ENCODE peak calls at places on chromosomes 6 and 20, in eight cellular contexts. One of them, this sample, is unnamed.

GRCh38 chr20:58498445-58499068 is 16.6 kb downstream of the APCDD1L start:
- DNase-seq in mammary epithelial cell: no peak
- DNase-seq in astrocyte of the spinal cord: no peak
- DNase-seq in left ventricle myocardium inferior: no peak
- DNase-seq in progenitor cell of endocrine pancreas: no peak
- DNase-seq in CD8-positive, alpha-beta T cell: no peak
- DNase-seq in breast epithelium: no peak
- DNase-seq in OCI-LY7: no peak
- DNase-seq in this sample: no peak

GRCh38 chr20:21106171-21106694 is at the start of gene LINC00237:
- DNase-seq in breast epithelium: no peak
- DNase-seq in CD8-positive, alpha-beta T cell: no peak
- DNase-seq in OCI-LY7: no peak
- DNase-seq in mammary epithelial cell: no peak
- DNase-seq in progenitor cell of endocrine pancreas: no peak
- DNase-seq in left ventricle myocardium inferior: no peak
- DNase-seq in astrocyte of the spinal cord: no peak
- DNase-seq in this sample: no peak

GRCh38 chr6:97000138-97000537 is 75.6 kb downstream of the KLHL32 start:
- DNase-seq in astrocyte of the spinal cord: no peak
- DNase-seq in OCI-LY7: no peak
- DNase-seq in CD8-positive, alpha-beta T cell: no peak
- DNase-seq in breast epithelium: no peak
- DNase-seq in mammary epithelial cell: no peak
- DNase-seq in left ventricle myocardium inferior: no peak
- DNase-seq in progenitor cell of endocrine pancreas: no peak
- DNase-seq in this sample: no peak

GRCh38 chr20:14600527-14600926 is 263.1 kb upstream of the FLRT3 start:
- DNase-seq in astrocyte of the spinal cord: no peak
- DNase-seq in breast epithelium: no peak
- DNase-seq in left ventricle myocardium inferior: no peak
- DNase-seq in CD8-positive, alpha-beta T cell: no peak
- DNase-seq in progenitor cell of endocrine pancreas: no peak
- DNase-seq in mammary epithelial cell: no peak
- DNase-seq in OCI-LY7: no peak
- DNase-seq in this sample: no peak

GRCh38 chr6:33989016-33989854 is 156.7 kb downstream of the GRM4 start:
- DNase-seq in CD8-positive, alpha-beta T cell: no peak
- DNase-seq in breast epithelium: peak
- DNase-seq in OCI-LY7: no peak
- DNase-seq in left ventricle myocardium inferior: no peak
- DNase-seq in astrocyte of the spinal cord: no peak
- DNase-seq in mammary epithelial cell: no peak
- DNase-seq in progenitor cell of endocrine pancreas: no peak
- DNase-seq in this sample: no peak

GRCh38 chr20:39152742-39153141 is 190.6 kb downstream of the DHX35 start:
- DNase-seq in breast epithelium: no peak
- DNase-seq in mammary epithelial cell: no peak
- DNase-seq in progenitor cell of endocrine pancreas: no peak
- DNase-seq in left ventricle myocardium inferior: no peak
- DNase-seq in astrocyte of the spinal cord: no peak
- DNase-seq in CD8-positive, alpha-beta T cell: no peak
- DNase-seq in OCI-LY7: no peak
- DNase-seq in this sample: no peak

GRCh38 chr6:163494279-163494727 is 79.8 kb downstream of the QKI start:
- DNase-seq in progenitor cell of endocrine pancreas: no peak
- DNase-seq in breast epithelium: no peak
- DNase-seq in CD8-positive, alpha-beta T cell: no peak
- DNase-seq in astrocyte of the spinal cord: peak
- DNase-seq in left ventricle myocardium inferior: no peak
- DNase-seq in OCI-LY7: no peak
- DNase-seq in mammary epithelial cell: peak
- DNase-seq in this sample: no peak

GRCh38 chr6:75748743-75749538 is at the start of gene MYO6:
- DNase-seq in progenitor cell of endocrine pancreas: peak
- DNase-seq in mammary epithelial cell: peak
- DNase-seq in CD8-positive, alpha-beta T cell: peak
- DNase-seq in astrocyte of the spinal cord: peak
- DNase-seq in left ventricle myocardium inferior: peak
- DNase-seq in breast epithelium: peak
- DNase-seq in OCI-LY7: peak
- DNase-seq in this sample: peak

GRCh38 chr6:118788702-118789101 is 105.2 kb upstream of the ASF1A start:
- DNase-seq in breast epithelium: no peak
- DNase-seq in mammary epithelial cell: no peak
- DNase-seq in progenitor cell of endocrine pancreas: no peak
- DNase-seq in astrocyte of the spinal cord: no peak
- DNase-seq in CD8-positive, alpha-beta T cell: no peak
- DNase-seq in left ventricle myocardium inferior: no peak
- DNase-seq in OCI-LY7: no peak
- DNase-seq in this sample: no peak

GRCh38 chr6:112906737-112907136 is 559.6 kb downstream of the RFPL4B start:
- DNase-seq in left ventricle myocardium inferior: peak
- DNase-seq in CD8-positive, alpha-beta T cell: no peak
- DNase-seq in astrocyte of the spinal cord: peak
- DNase-seq in OCI-LY7: no peak
- DNase-seq in breast epithelium: no peak
- DNase-seq in progenitor cell of endocrine pancreas: no peak
- DNase-seq in mammary epithelial cell: no peak
- DNase-seq in this sample: no peak

GRCh38 chr6:88008821-88009220 is 38.8 kb upstream of the SPACA1 start:
- DNase-seq in astrocyte of the spinal cord: peak
- DNase-seq in progenitor cell of endocrine pancreas: no peak
- DNase-seq in CD8-positive, alpha-beta T cell: no peak
- DNase-seq in OCI-LY7: no peak
- DNase-seq in left ventricle myocardium inferior: no peak
- DNase-seq in mammary epithelial cell: peak
- DNase-seq in breast epithelium: no peak
- DNase-seq in this sample: no peak

GRCh38 chr6:137717074-137718073 is 149.7 kb upstream of the TNFAIP3 start:
- DNase-seq in progenitor cell of endocrine pancreas: no peak
- DNase-seq in mammary epithelial cell: peak
- DNase-seq in CD8-positive, alpha-beta T cell: peak
- DNase-seq in astrocyte of the spinal cord: peak
- DNase-seq in OCI-LY7: no peak
- DNase-seq in breast epithelium: no peak
- DNase-seq in left ventricle myocardium inferior: no peak
- DNase-seq in this sample: no peak

GRCh38 chr6:101284131-101284530 is 109.4 kb upstream of the GRIK2 start:
- DNase-seq in left ventricle myocardium inferior: no peak
- DNase-seq in mammary epithelial cell: no peak
- DNase-seq in OCI-LY7: no peak
- DNase-seq in breast epithelium: no peak
- DNase-seq in CD8-positive, alpha-beta T cell: no peak
- DNase-seq in astrocyte of the spinal cord: no peak
- DNase-seq in progenitor cell of endocrine pancreas: no peak
- DNase-seq in this sample: no peak

GRCh38 chr20:23048283-23049200 is 930 bp downstream of the THBD start:
- DNase-seq in astrocyte of the spinal cord: no peak
- DNase-seq in mammary epithelial cell: peak
- DNase-seq in OCI-LY7: no peak
- DNase-seq in left ventricle myocardium inferior: peak
- DNase-seq in breast epithelium: peak
- DNase-seq in CD8-positive, alpha-beta T cell: no peak
- DNase-seq in progenitor cell of endocrine pancreas: peak
- DNase-seq in this sample: peak

GRCh38 chr20:18137412-18138265 is at the start of the genes KAT14 and PET117:
- DNase-seq in mammary epithelial cell: peak
- DNase-seq in OCI-LY7: peak
- DNase-seq in breast epithelium: peak
- DNase-seq in left ventricle myocardium inferior: peak
- DNase-seq in CD8-positive, alpha-beta T cell: peak
- DNase-seq in progenitor cell of endocrine pancreas: peak
- DNase-seq in astrocyte of the spinal cord: peak
- DNase-seq in this sample: peak
- TF ChIP-seq CTCF in mammary epithelial cell: no peak
- TF ChIP-seq CTCF in OCI-LY7: no peak
- TF ChIP-seq CTCF in breast epithelium: no peak
- TF ChIP-seq CTCF in left ventricle myocardium inferior: no peak
- TF ChIP-seq CTCF in CD8-positive, alpha-beta T cell: no peak
- TF ChIP-seq CTCF in progenitor cell of endocrine pancreas: no peak
- TF ChIP-seq CTCF in astrocyte of the spinal cord: no peak
- TF ChIP-seq CTCF in this sample: no peak

GRCh38 chr6:109949281-109950065 is 28.6 kb upstream of the GPR6 start:
- DNase-seq in OCI-LY7: no peak
- DNase-seq in breast epithelium: no peak
- DNase-seq in mammary epithelial cell: no peak
- DNase-seq in progenitor cell of endocrine pancreas: no peak
- DNase-seq in CD8-positive, alpha-beta T cell: no peak
- DNase-seq in left ventricle myocardium inferior: no peak
- DNase-seq in astrocyte of the spinal cord: no peak
- DNase-seq in this sample: no peak

GRCh38 chr6:109944448-109944847 is 33.7 kb upstream of the GPR6 start:
- DNase-seq in OCI-LY7: no peak
- DNase-seq in breast epithelium: no peak
- DNase-seq in astrocyte of the spinal cord: no peak
- DNase-seq in mammary epithelial cell: peak
- DNase-seq in CD8-positive, alpha-beta T cell: no peak
- DNase-seq in left ventricle myocardium inferior: no peak
- DNase-seq in progenitor cell of endocrine pancreas: no peak
- DNase-seq in this sample: no peak

GRCh38 chr6:109939654-109940053 is 38.5 kb upstream of the GPR6 start:
- DNase-seq in astrocyte of the spinal cord: no peak
- DNase-seq in progenitor cell of endocrine pancreas: no peak
- DNase-seq in CD8-positive, alpha-beta T cell: no peak
- DNase-seq in breast epithelium: no peak
- DNase-seq in left ventricle myocardium inferior: no peak
- DNase-seq in mammary epithelial cell: peak
- DNase-seq in OCI-LY7: no peak
- DNase-seq in this sample: no peak

GRCh38 chr6:109947001-109947400 is 31.1 kb upstream of the GPR6 start:
- DNase-seq in astrocyte of the spinal cord: no peak
- DNase-seq in left ventricle myocardium inferior: no peak
- DNase-seq in mammary epithelial cell: no peak
- DNase-seq in breast epithelium: no peak
- DNase-seq in CD8-positive, alpha-beta T cell: no peak
- DNase-seq in OCI-LY7: no peak
- DNase-seq in progenitor cell of endocrine pancreas: no peak
- DNase-seq in this sample: no peak

GRCh38 chr6:109945091-109945490 is 33.0 kb upstream of the GPR6 start:
- DNase-seq in left ventricle myocardium inferior: no peak
- DNase-seq in astrocyte of the spinal cord: no peak
- DNase-seq in progenitor cell of endocrine pancreas: no peak
- DNase-seq in mammary epithelial cell: no peak
- DNase-seq in CD8-positive, alpha-beta T cell: no peak
- DNase-seq in breast epithelium: no peak
- DNase-seq in OCI-LY7: no peak
- DNase-seq in this sample: no peak
- TF ChIP-seq CTCF in left ventricle myocardium inferior: no peak
- TF ChIP-seq CTCF in astrocyte of the spinal cord: no peak
- TF ChIP-seq CTCF in progenitor cell of endocrine pancreas: no peak
- TF ChIP-seq CTCF in mammary epithelial cell: no peak
- TF ChIP-seq CTCF in CD8-positive, alpha-beta T cell: no peak
- TF ChIP-seq CTCF in breast epithelium: no peak
- TF ChIP-seq CTCF in OCI-LY7: no peak
- TF ChIP-seq CTCF in this sample: no peak

GRCh38 chr6:73309784-73310502 is 44.1 kb downstream of the DPPA5 start:
- DNase-seq in breast epithelium: no peak
- DNase-seq in left ventricle myocardium inferior: peak
- DNase-seq in mammary epithelial cell: peak
- DNase-seq in astrocyte of the spinal cord: peak
- DNase-seq in progenitor cell of endocrine pancreas: peak
- DNase-seq in OCI-LY7: peak
- DNase-seq in CD8-positive, alpha-beta T cell: no peak
- DNase-seq in this sample: peak
- TF ChIP-seq CTCF in breast epithelium: no peak
- TF ChIP-seq CTCF in left ventricle myocardium inferior: peak
- TF ChIP-seq CTCF in mammary epithelial cell: peak
- TF ChIP-seq CTCF in astrocyte of the spinal cord: peak
- TF ChIP-seq CTCF in progenitor cell of endocrine pancreas: peak
- TF ChIP-seq CTCF in OCI-LY7: peak
- TF ChIP-seq CTCF in CD8-positive, alpha-beta T cell: no peak
- TF ChIP-seq CTCF in this sample: peak

DNA sequence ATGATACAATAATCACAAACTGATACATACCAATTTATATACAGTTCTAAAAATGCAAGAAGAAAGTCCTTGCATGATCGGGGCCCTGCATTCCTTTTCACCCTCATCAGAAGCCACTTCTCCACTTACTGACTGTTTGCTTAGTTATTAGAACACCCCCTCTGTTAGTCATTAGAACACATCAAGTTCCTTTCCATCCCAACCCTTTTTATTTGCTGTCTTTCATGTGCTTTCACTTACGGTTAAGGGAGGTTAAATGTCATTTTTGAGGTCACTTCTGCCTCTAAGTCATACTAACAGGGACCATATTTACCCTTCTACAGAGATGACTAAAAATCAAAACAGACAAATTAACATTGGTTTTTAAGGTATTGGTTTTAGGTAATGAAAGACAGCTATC is 149.1 kb downstream of the LMBRD1 start:
- DNase-seq in left ventricle myocardium inferior: no peak
- DNase-seq in breast epithelium: no peak
- DNase-seq in mammary epithelial cell: no peak
- DNase-seq in progenitor cell of endocrine pancreas: no peak
- DNase-seq in CD8-positive, alpha-beta T cell: no peak
- DNase-seq in astrocyte of the spinal cord: no peak
- DNase-seq in OCI-LY7: no peak
- DNase-seq in this sample: no peak
- TF ChIP-seq CTCF in left ventricle myocardium inferior: no peak
- TF ChIP-seq CTCF in breast epithelium: no peak
- TF ChIP-seq CTCF in mammary epithelial cell: no peak
- TF ChIP-seq CTCF in progenitor cell of endocrine pancreas: no peak
- TF ChIP-seq CTCF in CD8-positive, alpha-beta T cell: no peak
- TF ChIP-seq CTCF in astrocyte of the spinal cord: no peak
- TF ChIP-seq CTCF in OCI-LY7: no peak
- TF ChIP-seq CTCF in this sample: no peak

This sample was measured in GM13977.